ENCODE peak calls at places on chromosomes 12 and 14, in seven cellular contexts. T, M, C, U, Y, G and Q are unnamed samples.

GRCh38 chr14:91269076-91269991 is 24.8 kb upstream of the GPR68 start:
- DNase-seq in C (no peak), G (no peak), M (no peak), T (no peak), U (peak; percentile 78), Y (no peak), Q (peak; percentile 69)

GRCh38 chr12:1688086-1688710 is 2.7 kb upstream of the ADIPOR2 start:
- DNase-seq in T (no peak), U (no peak), M (no peak), C (no peak), Y (no peak), G (no peak), Q (no peak)

GRCh38 chr14:75318353-75318752 is 39.7 kb downstream of the FOS start:
- DNase-seq in C (no peak), Y (no peak), T (no peak), M (no peak), U (no peak), G (no peak), Q (no peak)

GRCh38 chr12:121875582-121875981 is 13.0 kb upstream of the PSMD9 start:
- DNase-seq in M (no peak), C (no peak), Y (no peak), G (no peak), T (no peak), U (no peak), Q (no peak)

GRCh38 chr12:57713209-57713608 is 19.3 kb downstream of the OS9 start:
- DNase-seq in Y (no peak), G (no peak), U (no peak), T (no peak), M (no peak), C (no peak), Q (no peak)

GRCh38 chr14:76212242-76212641 is 60.5 kb downstream of the GPATCH2L start:
- DNase-seq in M (no peak), G (no peak), Y (no peak), U (no peak), C (no peak), T (no peak), Q (no peak)

GRCh38 chr12:28535216-28535615 is 345.0 kb downstream of the CCDC91 start:
- DNase-seq in C (no peak), U (no peak), M (no peak), T (no peak), G (no peak), Y (no peak), Q (no peak)

GRCh38 chr12:119061208-119061796 is 80.0 kb downstream of the SRRM4 start:
- DNase-seq in T (peak; percentile 51), U (peak; percentile 88), G (no peak), M (peak; percentile 39), Y (peak; percentile 62), C (no peak), Q (peak; percentile 77)

GRCh38 chr14:58641509-58641908 is 3.7 kb downstream of the DACT1 start:
- DNase-seq in M (no peak), U (no peak), G (no peak), T (no peak), C (no peak), Y (no peak), Q (no peak)

GRCh38 chr14:51395361-51395849 is 155.4 kb downstream of the TMX1 start:
- DNase-seq in U (peak; percentile 73), M (peak; percentile 42), Y (peak; percentile 51), C (peak; percentile 49), T (no peak), G (no peak), Q (peak; percentile 61)

GRCh38 chr12:123269395-123269892 is 2.2 kb downstream of the CDK2AP1 start:
- DNase-seq in M (peak; percentile 72), G (no peak), Y (peak; percentile 84), U (peak; percentile 93), C (peak; percentile 83), T (peak; percentile 65), Q (peak; percentile 93)

GRCh38 chr14:64501326-64502171 is 2.1 kb downstream of the ZBTB25 start:
- DNase-seq in G (peak; percentile 89), U (peak; percentile 84), C (peak; percentile 61), M (peak; percentile 60), Y (peak; percentile 69), T (no peak), Q (peak; percentile 24)

GRCh38 chr12:56321027-56321426 is 5.2 kb upstream of the CNPY2 start:
- DNase-seq in G (no peak), U (no peak), C (no peak), M (no peak), T (no peak), Y (no peak), Q (no peak)

GRCh38 chr14:105505101-105505500 is 14.1 kb downstream of the TEDC1 start:
- DNase-seq in U (no peak), Y (peak; percentile 29), G (peak; percentile 33), M (no peak), C (peak; percentile 43), T (no peak), Q (no peak)

GRCh38 chr14:72614365-72614764 is 279.5 kb downstream of the DPF3 start:
- DNase-seq in G (no peak), M (no peak), U (no peak), Y (no peak), T (no peak), C (no peak), Q (no peak)

GRCh38 chr12:107042801-107043200 is 50.5 kb downstream of the CRY1 start:
- DNase-seq in U (no peak), Y (no peak), G (no peak), C (no peak), M (no peak), T (no peak), Q (no peak)

GRCh38 chr12:69553626-69554248 is 31.5 kb upstream of the CCT2 start:
- DNase-seq in G (no peak), Y (no peak), U (no peak), M (peak; percentile 16), C (no peak), T (peak; percentile 21), Q (peak; percentile 28)

GRCh38 chr14:92439551-92440344 is 73.8 kb upstream of the RIN3 start:
- DNase-seq in M (peak; percentile 59), T (no peak), C (no peak), U (no peak), Y (no peak), G (no peak), Q (no peak)

GRCh38 chr12:124267205-124267778 is 27.6 kb upstream of the RFLNA start:
- DNase-seq in U (no peak), T (no peak), M (no peak), G (no peak), C (no peak), Y (no peak), Q (no peak)

GRCh38 chr12:131831021-131831571 is 2.9 kb downstream of the MMP17 start:
- DNase-seq in M (no peak), G (peak; percentile 66), U (peak; percentile 63), C (no peak), Y (no peak), T (no peak), Q (no peak)

GRCh38 chr12:43349863-43350262 is 202.1 kb downstream of the ADAMTS20 start:
- DNase-seq in U (no peak), T (no peak), C (no peak), Y (no peak), G (no peak), M (no peak), Q (no peak)

GRCh38 chr12:104609083-104609844 is 152.5 kb downstream of the CHST11 start:
- DNase-seq in G (no peak), M (no peak), Y (no peak), U (no peak), C (no peak), T (no peak), Q (no peak)

GRCh38 chr12:67472551-67472950 is 176.0 kb upstream of the DYRK2 start:
- DNase-seq in T (no peak), Y (peak; percentile 56), C (no peak), U (peak; percentile 68), G (no peak), M (peak; percentile 65), Q (no peak)

GRCh38 chr12:29640589-29641345 is 143.0 kb downstream of the TMTC1 start:
- DNase-seq in Y (peak; percentile 64), M (peak; percentile 66), U (peak; percentile 84), T (no peak), C (no peak), G (peak; percentile 74), Q (peak; percentile 83)

GRCh38 chr14:77324816-77325745 is 4.2 kb downstream of the GSTZ1 start:
- DNase-seq in U (no peak), C (no peak), Y (no peak), G (no peak), M (no peak), T (no peak), Q (no peak)

GRCh38 chr14:95464524-95464923 is 51.9 kb downstream of the SYNE3 start:
- DNase-seq in T (no peak), G (no peak), U (peak; percentile 9), C (no peak), Y (no peak), M (no peak), Q (no peak)

GRCh38 chr12:60539592-60539991 is 943.8 kb downstream of the SLC16A7 start:
- DNase-seq in G (no peak), T (no peak), U (no peak), M (no peak), C (no peak), Y (no peak), Q (peak; percentile 16)
- H3K4me1 ChIP-seq in G (no peaks in the 10 kb centered on the region), T (no peaks in the 10 kb centered on the region), U (no peaks in the 10 kb centered on the region), M (no peaks in the 10 kb centered on the region), C (no peaks in the 10 kb centered on the region), Y (no peaks in the 10 kb centered on the region), Q (no peaks in the 10 kb centered on the region)

GRCh38 chr14:22551597-22551982 is 37.4 kb downstream of the DAD1 start:
- DNase-seq in U (no peak), Y (no peak), C (no peak), T (no peak), M (no peak), G (no peak), Q (no peak)
- H3K4me1 ChIP-seq in U (peaks cover 8% of the 10 kb centered on the region), Y (no peaks in the 10 kb centered on the region), C (peaks cover 8% of the 10 kb centered on the region), T (peaks cover 8% of the 10 kb centered on the region), M (peaks cover 23% of the 10 kb centered on the region), G (peaks cover 24% of the 10 kb centered on the region), Q (peaks cover 14% of the 10 kb centered on the region)

DNA sequence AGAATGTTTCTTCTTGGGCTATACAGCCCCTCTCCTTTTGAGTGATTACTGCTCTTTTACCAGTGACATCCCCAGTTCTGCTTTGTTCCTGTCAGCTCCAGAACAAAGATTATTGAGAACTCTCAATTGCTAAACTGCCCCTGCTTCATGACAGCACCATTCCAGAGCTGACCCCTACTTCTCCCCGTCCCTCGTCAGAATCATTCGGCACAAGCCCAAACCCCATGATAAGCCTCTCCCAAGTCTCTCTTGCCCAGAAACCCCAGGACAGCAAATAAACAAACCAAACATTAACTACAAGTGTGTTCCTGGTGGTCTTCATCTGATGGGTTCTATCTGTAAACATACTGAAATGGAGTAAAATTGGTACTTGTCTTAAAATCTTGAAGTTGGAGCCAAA is 9.3 kb upstream of the DLGAP5 start:
- DNase-seq in G (no peak), U (no peak), Y (no peak), C (no peak), M (no peak), T (no peak), Q (peak; percentile 58)
- H3K4me1 ChIP-seq in G (no peaks in the 10 kb centered on the region), U (no peaks in the 10 kb centered on the region), Y (no peaks in the 10 kb centered on the region), C (no peaks in the 10 kb centered on the region), M (no peaks in the 10 kb centered on the region), T (no peaks in the 10 kb centered on the region), Q (peaks cover 12% of the 10 kb centered on the region)

DNA sequence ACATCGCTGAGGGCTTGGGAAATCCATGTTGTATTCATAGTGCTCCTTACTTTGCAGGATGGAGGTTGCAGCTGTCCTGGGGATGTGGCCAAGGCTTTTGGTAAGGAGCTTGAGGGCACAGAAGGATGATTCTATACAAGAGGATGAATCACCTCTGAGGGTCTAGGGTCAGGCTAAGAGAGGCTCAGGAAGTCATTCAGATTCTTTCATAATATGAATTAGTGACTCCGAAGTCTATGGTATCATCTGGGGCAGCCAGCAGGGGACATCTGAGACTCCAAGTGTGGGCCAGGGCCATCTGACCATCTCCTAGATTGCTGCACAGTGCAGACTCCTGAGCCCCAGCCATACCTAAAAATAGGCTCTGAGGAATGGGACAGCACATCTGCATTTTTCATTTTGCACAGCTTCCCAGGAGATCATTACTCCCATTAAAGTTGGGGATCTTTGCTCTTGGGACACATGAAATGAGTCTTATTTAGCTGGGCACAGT is 4.8 kb downstream of the GMPR2 start:
- DNase-seq in Y (no peak), U (no peak), G (peak; percentile 20), C (no peak), T (no peak), M (no peak), Q (no peak)
- H3K4me1 ChIP-seq in Y (peaks cover 3% of the 10 kb centered on the region), U (peaks cover 12% of the 10 kb centered on the region), G (peaks cover 59% of the 10 kb centered on the region), C (peaks cover 26% of the 10 kb centered on the region), T (peaks cover 12% of the 10 kb centered on the region), M (peaks cover 57% of the 10 kb centered on the region), Q (peaks cover 27% of the 10 kb centered on the region)